ENCODE peak calls at places on chromosomes 1 and 21, in four cellular contexts. K is fibroblast of the aortic adventitia, R is tibial artery, N is A549. X is an unnamed sample.

GRCh38 chr21:45941338-45941710 is 40.2 kb upstream of the COL6A1 start:
- DNase-seq in K (no peak), R (no peak), N (no peak), X (no peak)

GRCh38 chr1:91920001-91920400 is 29.2 kb upstream of the BRDT start:
- DNase-seq in K (no peak), R (no peak), N (no peak), X (no peak)

GRCh38 chr1:184859381-184860105 is 104.9 kb upstream of the EDEM3 start:
- DNase-seq in K (no peak), N (no peak), R (no peak), X (no peak)

GRCh38 chr1:32884726-32885125 is 1.6 kb upstream of the HPCA start:
- DNase-seq in N (no peak), R (no peak), K (no peak), X (no peak)

GRCh38 chr1:154352581-154353459 is 27.5 kb downstream of the ATP8B2 start:
- DNase-seq in N (no peak), K (peak; percentile 66), R (peak; percentile 50), X (peak; percentile 60)

GRCh38 chr1:17080881-17081280 is 27.0 kb upstream of the SDHB start:
- DNase-seq in N (no peak), R (no peak), K (no peak), X (no peak)

GRCh38 chr1:69126761-69127160 is 441.0 kb upstream of the LRRC7 start:
- DNase-seq in N (no peak), K (no peak), R (no peak), X (no peak)

GRCh38 chr1:234613992-234614584 is 4.1 kb upstream of the IRF2BP2 start:
- DNase-seq in R (no peak), N (no peak), K (peak; percentile 83), X (peak; percentile 59)

GRCh38 chr1:227996187-227996950 is 10.4 kb upstream of the WNT3A start:
- DNase-seq in R (no peak), K (peak; percentile 16), N (no peak), X (no peak)

GRCh38 chr1:8706291-8706690 is 111.1 kb downstream of the RERE start:
- DNase-seq in N (no peak), R (no peak), K (no peak), X (no peak)

GRCh38 chr1:119209943-119210342 is 69.5 kb upstream of the WARS2 start:
- DNase-seq in K (peak; percentile 20), N (no peak), R (no peak), X (no peak)

GRCh38 chr1:48216276-48216675 is 6.2 kb upstream of the SLC5A9 start:
- DNase-seq in K (no peak), R (no peak), N (no peak), X (no peak)

GRCh38 chr1:212605441-212605976 is 3.1 kb upstream of the ATF3 start:
- DNase-seq in N (no peak), K (peak; percentile 46), R (no peak), X (no peak)

GRCh38 chr1:215590779-215591491 is 23.8 kb downstream of the KCTD3 start:
- DNase-seq in N (no peak), K (no peak), R (no peak), X (no peak)

GRCh38 chr1:226187380-226187779 is 839 bp upstream of the ACBD3 start:
- DNase-seq in R (no peak), N (no peak), K (no peak), X (no peak)
- H3K4me3 ChIP-seq in R (peak overlapping the region; percentile 90), N (peak overlapping the region; percentile 73), K (peak overlapping the region; percentile 88), X (peak overlapping the region; percentile 96)

DNA sequence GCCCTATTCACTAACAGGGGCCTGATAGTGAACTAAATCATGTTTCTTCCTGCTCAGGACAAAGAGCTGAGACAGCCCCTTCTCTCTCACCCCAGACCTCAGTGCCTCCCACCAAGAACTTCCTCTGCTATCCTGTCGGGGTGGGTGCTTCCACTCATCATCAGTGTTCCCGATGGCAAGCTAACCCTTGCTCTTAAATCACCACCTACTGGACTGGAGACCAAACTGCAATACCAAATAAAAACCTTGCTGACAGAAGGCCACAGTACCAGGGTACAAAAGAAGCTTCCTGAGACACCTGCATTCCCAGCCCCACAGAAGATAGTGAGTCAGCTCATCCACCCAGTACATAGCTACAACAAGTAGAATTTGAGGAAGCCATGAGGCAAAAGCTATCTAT is 799.5 kb downstream of the LTN1 start:
- DNase-seq in N (no peak), K (no peak), R (no peak), X (peak; percentile 6)
- TF ChIP-seq CTCF in N (no peak), K (no peak), R (no peak), X (peak; percentile 7)

DNA sequence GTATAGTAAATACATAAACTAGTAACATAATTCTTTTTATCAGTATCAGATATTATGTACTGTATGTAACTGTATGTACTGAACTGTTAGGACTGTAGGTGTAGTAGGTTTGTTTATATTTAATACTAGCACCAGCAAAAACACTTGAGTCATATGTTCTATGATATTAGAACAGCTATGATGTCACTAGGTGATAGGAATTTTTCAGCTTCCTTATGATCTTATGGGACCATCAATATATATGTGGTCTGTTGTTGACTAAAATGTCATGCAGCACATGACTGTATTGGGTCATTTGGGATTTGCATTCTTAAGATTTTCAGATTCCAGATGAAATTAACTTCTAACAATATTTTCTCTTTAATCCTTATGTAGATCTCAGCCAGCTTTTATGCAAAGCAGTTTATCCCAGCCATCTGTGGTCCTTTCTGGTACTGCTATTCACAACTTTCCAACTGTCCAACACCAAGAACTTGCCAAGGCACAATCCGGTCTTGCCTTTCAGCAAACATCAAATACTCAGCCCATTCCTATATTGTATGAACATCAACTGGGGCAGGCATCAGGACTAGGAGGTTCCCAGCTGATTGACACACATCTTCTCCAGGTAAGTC is 38.4 kb upstream of the MYOCOS start:
- DNase-seq in N (no peak), K (no peak), R (no peak), X (peak; percentile 11)
- H3K4me3 ChIP-seq in N (no peak overlapping the region), K (no peak overlapping the region), R (no peak overlapping the region), X (no peak overlapping the region)

DNA sequence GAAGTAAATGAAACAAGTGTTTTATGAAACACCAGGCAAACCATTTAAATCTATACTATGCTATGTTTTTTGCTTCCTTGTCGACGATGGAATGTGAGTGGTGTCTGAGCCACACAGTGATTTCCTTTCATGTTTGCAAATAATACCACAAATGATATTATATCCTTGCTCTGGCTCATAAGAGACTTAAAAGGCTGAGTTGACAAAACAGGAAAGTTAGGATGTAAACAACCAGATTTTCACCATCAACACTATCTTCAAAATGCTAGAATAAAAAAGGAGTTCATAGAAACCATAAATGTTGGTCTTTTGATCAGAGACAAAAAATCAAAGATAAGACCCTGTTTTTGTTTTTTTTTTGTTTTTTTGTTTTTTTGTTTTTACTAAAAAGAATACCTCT is 17.8 kb upstream of the MAGI3 start:
- DNase-seq in R (no peak), N (no peak), K (no peak), X (no peak)
- TF ChIP-seq CTCF in R (no peak), N (no peak), K (no peak), X (no peak)